ENCODE peak calls at places on chromosomes 4 and X, in nine cellular contexts. One of them, this sample, is unnamed.
A peak's percentile ranks its signal among the peaks of the same experiment; 100 is the strongest.

GRCh38 chr4:153535735-153536494 is 69.8 kb downstream of the TMEM131L start:
- DNase-seq in nephron progenitor cell: no peak
- DNase-seq in choroid plexus epithelial cell: no peak
- DNase-seq in endothelial cell: no peak
- DNase-seq in heart left ventricle: no peak
- DNase-seq in heart right ventricle: no peak
- DNase-seq in WERI-Rb-1: no peak
- DNase-seq in cardiac fibroblast: peak; percentile 44
- DNase-seq in CD4-positive, alpha-beta T cell: no peak
- DNase-seq in this sample: no peak

GRCh38 chr4:80219301-80220025 is 22.2 kb downstream of the PRDM8 start:
- DNase-seq in choroid plexus epithelial cell: no peak
- DNase-seq in CD4-positive, alpha-beta T cell: no peak
- DNase-seq in cardiac fibroblast: peak; percentile 30
- DNase-seq in WERI-Rb-1: no peak
- DNase-seq in nephron progenitor cell: peak; percentile 38
- DNase-seq in heart right ventricle: no peak
- DNase-seq in heart left ventricle: no peak
- DNase-seq in endothelial cell: no peak
- DNase-seq in this sample: no peak

GRCh38 chrX:15686818-15687685 is 22.4 kb upstream of the CLTRN start:
- DNase-seq in heart left ventricle: peak; percentile 36
- DNase-seq in cardiac fibroblast: peak; percentile 58
- DNase-seq in WERI-Rb-1: peak; percentile 54
- DNase-seq in nephron progenitor cell: peak; percentile 64
- DNase-seq in endothelial cell: peak; percentile 41
- DNase-seq in choroid plexus epithelial cell: peak; percentile 61
- DNase-seq in heart right ventricle: peak; percentile 39
- DNase-seq in CD4-positive, alpha-beta T cell: peak; percentile 40
- DNase-seq in this sample: peak; percentile 55

GRCh38 chrX:154918060-154918483 is 31.9 kb downstream of the F8A1 start:
- DNase-seq in nephron progenitor cell: peak; percentile 28
- DNase-seq in CD4-positive, alpha-beta T cell: no peak
- DNase-seq in cardiac fibroblast: peak; percentile 89
- DNase-seq in WERI-Rb-1: peak; percentile 71
- DNase-seq in heart left ventricle: peak; percentile 43
- DNase-seq in endothelial cell: peak; percentile 28
- DNase-seq in choroid plexus epithelial cell: peak; percentile 84
- DNase-seq in heart right ventricle: peak; percentile 60
- DNase-seq in this sample: peak; percentile 29

GRCh38 chr4:119663160-119663788 is 34.7 kb upstream of the PDE5A start:
- DNase-seq in heart right ventricle: no peak
- DNase-seq in cardiac fibroblast: no peak
- DNase-seq in heart left ventricle: no peak
- DNase-seq in nephron progenitor cell: no peak
- DNase-seq in choroid plexus epithelial cell: peak; percentile 20
- DNase-seq in CD4-positive, alpha-beta T cell: no peak
- DNase-seq in WERI-Rb-1: no peak
- DNase-seq in endothelial cell: no peak
- DNase-seq in this sample: no peak

GRCh38 chr4:186298034-186298647 is 32.2 kb downstream of the F11 start:
- DNase-seq in heart left ventricle: no peak
- DNase-seq in heart right ventricle: no peak
- DNase-seq in choroid plexus epithelial cell: no peak
- DNase-seq in cardiac fibroblast: no peak
- DNase-seq in nephron progenitor cell: peak; percentile 24
- DNase-seq in CD4-positive, alpha-beta T cell: no peak
- DNase-seq in WERI-Rb-1: no peak
- DNase-seq in endothelial cell: peak; percentile 18
- DNase-seq in this sample: no peak

GRCh38 chr4:123588631-123589223 is 192.1 kb downstream of the SPRY1 start:
- DNase-seq in heart left ventricle: peak; percentile 30
- DNase-seq in nephron progenitor cell: no peak
- DNase-seq in endothelial cell: no peak
- DNase-seq in CD4-positive, alpha-beta T cell: no peak
- DNase-seq in WERI-Rb-1: no peak
- DNase-seq in cardiac fibroblast: peak; percentile 36
- DNase-seq in choroid plexus epithelial cell: no peak
- DNase-seq in heart right ventricle: peak; percentile 47
- DNase-seq in this sample: no peak

GRCh38 chrX:34859191-34859590 is 83.4 kb upstream of the FAM47B start:
- DNase-seq in endothelial cell: no peak
- DNase-seq in heart left ventricle: no peak
- DNase-seq in cardiac fibroblast: no peak
- DNase-seq in CD4-positive, alpha-beta T cell: no peak
- DNase-seq in heart right ventricle: no peak
- DNase-seq in choroid plexus epithelial cell: no peak
- DNase-seq in WERI-Rb-1: no peak
- DNase-seq in nephron progenitor cell: no peak
- DNase-seq in this sample: no peak

GRCh38 chr4:71270901-71271300 is 67.9 kb upstream of the SLC4A4 start:
- DNase-seq in WERI-Rb-1: peak; percentile 48
- DNase-seq in heart left ventricle: no peak
- DNase-seq in nephron progenitor cell: peak; percentile 35
- DNase-seq in heart right ventricle: no peak
- DNase-seq in choroid plexus epithelial cell: peak; percentile 33
- DNase-seq in endothelial cell: peak; percentile 63
- DNase-seq in CD4-positive, alpha-beta T cell: no peak
- DNase-seq in cardiac fibroblast: peak; percentile 52
- DNase-seq in this sample: peak; percentile 27

GRCh38 chr4:66946761-66947160 is 598.5 kb downstream of the CENPC start:
- DNase-seq in cardiac fibroblast: no peak
- DNase-seq in choroid plexus epithelial cell: no peak
- DNase-seq in CD4-positive, alpha-beta T cell: no peak
- DNase-seq in WERI-Rb-1: no peak
- DNase-seq in heart left ventricle: no peak
- DNase-seq in nephron progenitor cell: no peak
- DNase-seq in endothelial cell: no peak
- DNase-seq in heart right ventricle: no peak
- DNase-seq in this sample: no peak

GRCh38 chrX:155053656-155054055 is 17.3 kb downstream of the CMC4 start:
- DNase-seq in CD4-positive, alpha-beta T cell: no peak
- DNase-seq in endothelial cell: no peak
- DNase-seq in nephron progenitor cell: no peak
- DNase-seq in heart left ventricle: no peak
- DNase-seq in WERI-Rb-1: no peak
- DNase-seq in choroid plexus epithelial cell: no peak
- DNase-seq in cardiac fibroblast: no peak
- DNase-seq in heart right ventricle: no peak
- DNase-seq in this sample: no peak

GRCh38 chr4:7193040-7193958 is 961 bp downstream of the SORCS2 start:
- DNase-seq in choroid plexus epithelial cell: no peak
- DNase-seq in cardiac fibroblast: no peak
- DNase-seq in heart right ventricle: no peak
- DNase-seq in heart left ventricle: no peak
- DNase-seq in WERI-Rb-1: peak; percentile 62
- DNase-seq in CD4-positive, alpha-beta T cell: no peak
- DNase-seq in endothelial cell: no peak
- DNase-seq in nephron progenitor cell: peak; percentile 41
- DNase-seq in this sample: no peak
- TF ChIP-seq CTCF in choroid plexus epithelial cell: peak; percentile 7
- TF ChIP-seq CTCF in cardiac fibroblast: no peak
- TF ChIP-seq CTCF in heart right ventricle: peak; percentile 2
- TF ChIP-seq CTCF in heart left ventricle: no peak
- TF ChIP-seq CTCF in WERI-Rb-1: peak; percentile 17
- TF ChIP-seq CTCF in CD4-positive, alpha-beta T cell: no peak
- TF ChIP-seq CTCF in endothelial cell: no peak
- TF ChIP-seq CTCF in nephron progenitor cell: no peak
- TF ChIP-seq CTCF in this sample: no peak

GRCh38 chr4:165118256-165118909 is 5.7 kb upstream of the TMEM192 start:
- DNase-seq in heart right ventricle: no peak
- DNase-seq in choroid plexus epithelial cell: peak; percentile 13
- DNase-seq in cardiac fibroblast: no peak
- DNase-seq in CD4-positive, alpha-beta T cell: no peak
- DNase-seq in heart left ventricle: no peak
- DNase-seq in endothelial cell: no peak
- DNase-seq in WERI-Rb-1: no peak
- DNase-seq in nephron progenitor cell: no peak
- DNase-seq in this sample: no peak
- TF ChIP-seq CTCF in heart right ventricle: no peak
- TF ChIP-seq CTCF in choroid plexus epithelial cell: no peak
- TF ChIP-seq CTCF in cardiac fibroblast: no peak
- TF ChIP-seq CTCF in CD4-positive, alpha-beta T cell: no peak
- TF ChIP-seq CTCF in heart left ventricle: no peak
- TF ChIP-seq CTCF in endothelial cell: no peak
- TF ChIP-seq CTCF in WERI-Rb-1: no peak
- TF ChIP-seq CTCF in nephron progenitor cell: no peak
- TF ChIP-seq CTCF in this sample: no peak

DNA sequence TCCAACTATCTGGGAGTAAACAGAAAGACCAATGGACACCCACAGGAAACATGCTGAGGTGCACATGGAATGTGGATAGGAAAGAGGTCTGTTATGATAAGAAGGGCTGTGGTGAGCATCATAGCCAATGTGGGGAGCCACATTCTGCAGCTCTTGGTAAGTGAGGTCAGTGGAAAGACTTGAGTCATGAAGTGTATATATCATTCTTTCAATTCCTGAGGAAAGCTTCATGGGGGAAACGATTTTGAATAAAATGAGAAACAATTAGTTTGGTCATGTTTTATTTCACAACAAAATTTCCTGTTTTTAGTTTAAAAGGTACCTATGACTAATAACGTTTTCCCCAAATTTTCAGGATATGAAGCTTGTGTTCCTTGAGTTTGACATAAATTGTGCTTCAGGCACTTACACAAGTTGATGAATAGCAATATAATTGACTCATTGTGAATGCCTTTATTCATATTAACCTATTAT is 41.4 kb upstream of the RASSF6 start:
- DNase-seq in cardiac fibroblast: peak; percentile 92
- DNase-seq in heart left ventricle: no peak
- DNase-seq in CD4-positive, alpha-beta T cell: no peak
- DNase-seq in WERI-Rb-1: no peak
- DNase-seq in endothelial cell: no peak
- DNase-seq in choroid plexus epithelial cell: peak; percentile 99
- DNase-seq in heart right ventricle: no peak
- DNase-seq in nephron progenitor cell: no peak
- DNase-seq in this sample: no peak
- TF ChIP-seq CTCF in cardiac fibroblast: peak; percentile 29
- TF ChIP-seq CTCF in heart left ventricle: no peak
- TF ChIP-seq CTCF in CD4-positive, alpha-beta T cell: no peak
- TF ChIP-seq CTCF in WERI-Rb-1: no peak
- TF ChIP-seq CTCF in endothelial cell: no peak
- TF ChIP-seq CTCF in choroid plexus epithelial cell: peak; percentile 35
- TF ChIP-seq CTCF in heart right ventricle: no peak
- TF ChIP-seq CTCF in nephron progenitor cell: no peak
- TF ChIP-seq CTCF in this sample: no peak

GRCh38 chrX:106696502-106696901 is 30.0 kb upstream of the RNF128 start:
- DNase-seq in endothelial cell: no peak
- DNase-seq in heart right ventricle: no peak
- DNase-seq in choroid plexus epithelial cell: no peak
- DNase-seq in cardiac fibroblast: no peak
- DNase-seq in CD4-positive, alpha-beta T cell: no peak
- DNase-seq in WERI-Rb-1: no peak
- DNase-seq in heart left ventricle: no peak
- DNase-seq in nephron progenitor cell: no peak
- DNase-seq in this sample: no peak

GRCh38 chrX:106702636-106703035 is 23.9 kb upstream of the RNF128 start:
- DNase-seq in cardiac fibroblast: no peak
- DNase-seq in heart left ventricle: no peak
- DNase-seq in CD4-positive, alpha-beta T cell: no peak
- DNase-seq in choroid plexus epithelial cell: no peak
- DNase-seq in endothelial cell: no peak
- DNase-seq in heart right ventricle: no peak
- DNase-seq in WERI-Rb-1: no peak
- DNase-seq in nephron progenitor cell: no peak
- DNase-seq in this sample: no peak

GRCh38 chrX:106698693-106699092 is 27.8 kb upstream of the RNF128 start:
- DNase-seq in WERI-Rb-1: no peak
- DNase-seq in endothelial cell: no peak
- DNase-seq in heart left ventricle: no peak
- DNase-seq in choroid plexus epithelial cell: peak; percentile 40
- DNase-seq in cardiac fibroblast: peak; percentile 12
- DNase-seq in heart right ventricle: no peak
- DNase-seq in CD4-positive, alpha-beta T cell: no peak
- DNase-seq in nephron progenitor cell: no peak
- DNase-seq in this sample: no peak
- TF ChIP-seq CTCF in WERI-Rb-1: no peak
- TF ChIP-seq CTCF in endothelial cell: no peak
- TF ChIP-seq CTCF in heart left ventricle: no peak
- TF ChIP-seq CTCF in choroid plexus epithelial cell: no peak
- TF ChIP-seq CTCF in cardiac fibroblast: no peak
- TF ChIP-seq CTCF in heart right ventricle: no peak
- TF ChIP-seq CTCF in CD4-positive, alpha-beta T cell: no peak
- TF ChIP-seq CTCF in nephron progenitor cell: no peak
- TF ChIP-seq CTCF in this sample: no peak

GRCh38 chr4:24428850-24429249 is 155.5 kb downstream of the DHX15 start:
- DNase-seq in endothelial cell: no peak
- DNase-seq in cardiac fibroblast: no peak
- DNase-seq in choroid plexus epithelial cell: peak; percentile 7
- DNase-seq in CD4-positive, alpha-beta T cell: no peak
- DNase-seq in heart left ventricle: no peak
- DNase-seq in nephron progenitor cell: no peak
- DNase-seq in heart right ventricle: no peak
- DNase-seq in WERI-Rb-1: no peak
- DNase-seq in this sample: no peak
- TF ChIP-seq CTCF in endothelial cell: no peak
- TF ChIP-seq CTCF in cardiac fibroblast: no peak
- TF ChIP-seq CTCF in choroid plexus epithelial cell: peak; percentile 11
- TF ChIP-seq CTCF in CD4-positive, alpha-beta T cell: no peak
- TF ChIP-seq CTCF in heart left ventricle: no peak
- TF ChIP-seq CTCF in nephron progenitor cell: no peak
- TF ChIP-seq CTCF in heart right ventricle: no peak
- TF ChIP-seq CTCF in WERI-Rb-1: no peak
- TF ChIP-seq CTCF in this sample: no peak

GRCh38 chr4:152399246-152399645 is 136.6 kb downstream of the FBXW7 start:
- DNase-seq in cardiac fibroblast: no peak
- DNase-seq in CD4-positive, alpha-beta T cell: no peak
- DNase-seq in heart right ventricle: no peak
- DNase-seq in nephron progenitor cell: no peak
- DNase-seq in choroid plexus epithelial cell: no peak
- DNase-seq in heart left ventricle: no peak
- DNase-seq in WERI-Rb-1: no peak
- DNase-seq in endothelial cell: no peak
- DNase-seq in this sample: no peak

GRCh38 chr4:152394786-152395185 is 141.1 kb downstream of the FBXW7 start:
- DNase-seq in cardiac fibroblast: no peak
- DNase-seq in CD4-positive, alpha-beta T cell: no peak
- DNase-seq in choroid plexus epithelial cell: no peak
- DNase-seq in heart right ventricle: no peak
- DNase-seq in heart left ventricle: no peak
- DNase-seq in endothelial cell: no peak
- DNase-seq in nephron progenitor cell: no peak
- DNase-seq in WERI-Rb-1: no peak
- DNase-seq in this sample: no peak

GRCh38 chr4:152392079-152392478 is 143.8 kb downstream of the FBXW7 start:
- DNase-seq in heart left ventricle: no peak
- DNase-seq in endothelial cell: no peak
- DNase-seq in choroid plexus epithelial cell: no peak
- DNase-seq in nephron progenitor cell: no peak
- DNase-seq in WERI-Rb-1: no peak
- DNase-seq in cardiac fibroblast: no peak
- DNase-seq in heart right ventricle: no peak
- DNase-seq in CD4-positive, alpha-beta T cell: no peak
- DNase-seq in this sample: no peak

GRCh38 chr4:152401424-152401823 is 134.5 kb downstream of the FBXW7 start:
- DNase-seq in heart right ventricle: no peak
- DNase-seq in endothelial cell: no peak
- DNase-seq in nephron progenitor cell: no peak
- DNase-seq in cardiac fibroblast: no peak
- DNase-seq in CD4-positive, alpha-beta T cell: no peak
- DNase-seq in heart left ventricle: no peak
- DNase-seq in choroid plexus epithelial cell: no peak
- DNase-seq in WERI-Rb-1: no peak
- DNase-seq in this sample: no peak

GRCh38 chr4:152398060-152398459 is 137.8 kb downstream of the FBXW7 start:
- DNase-seq in cardiac fibroblast: peak; percentile 35
- DNase-seq in CD4-positive, alpha-beta T cell: no peak
- DNase-seq in heart right ventricle: no peak
- DNase-seq in WERI-Rb-1: no peak
- DNase-seq in heart left ventricle: no peak
- DNase-seq in choroid plexus epithelial cell: peak; percentile 51
- DNase-seq in endothelial cell: no peak
- DNase-seq in nephron progenitor cell: no peak
- DNase-seq in this sample: no peak
- TF ChIP-seq CTCF in cardiac fibroblast: peak; percentile 47
- TF ChIP-seq CTCF in CD4-positive, alpha-beta T cell: peak; percentile 58
- TF ChIP-seq CTCF in heart right ventricle: peak; percentile 36
- TF ChIP-seq CTCF in WERI-Rb-1: no peak
- TF ChIP-seq CTCF in heart left ventricle: no peak
- TF ChIP-seq CTCF in choroid plexus epithelial cell: peak; percentile 49
- TF ChIP-seq CTCF in endothelial cell: peak; percentile 63
- TF ChIP-seq CTCF in nephron progenitor cell: peak; percentile 58
- TF ChIP-seq CTCF in this sample: peak; percentile 74

This sample was measured in neural crest cell.